ENCODE peak calls at places on chromosomes 16 and 17, in six cellular contexts. J, S, P, N, F and Q are unnamed samples.

GRCh38 chr16:83187404-83187803 is 560.6 kb downstream of the CDH13 start:
- DNase-seq in J (no peak), S (no peak), P (no peak), N (no peak), F (no peak), Q (no peak)

GRCh38 chr17:13594762-13595697 is 6.7 kb downstream of the HS3ST3A1 start:
- DNase-seq in J (peak; percentile 51), S (peak; percentile 31), P (no peak), N (peak; percentile 52), F (peak; percentile 75), Q (peak; percentile 60)

GRCh38 chr16:84339766-84340165 is 28.6 kb upstream of the ATP2C2 start:
- DNase-seq in J (no peak), S (no peak), P (no peak), N (no peak), F (no peak), Q (no peak)

GRCh38 chr17:45436161-45436560 is 3.5 kb upstream of the ARHGAP27 start:
- DNase-seq in J (no peak), S (no peak), P (no peak), N (no peak), F (no peak), Q (no peak)

GRCh38 chr16:6857575-6857974 is 475.1 kb upstream of the RBFOX1 start:
- DNase-seq in J (no peak), S (no peak), P (no peak), N (no peak), F (no peak), Q (no peak)

GRCh38 chr17:19341641-19342610 is 20.6 kb downstream of the B9D1 start:
- DNase-seq in J (no peak), S (no peak), P (no peak), N (no peak), F (no peak), Q (no peak)

GRCh38 chr16:84368327-84368996 is at the start of gene ATP2C2:
- DNase-seq in J (no peak), S (peak; percentile 66), P (peak; percentile 68), N (peak; percentile 85), F (peak; percentile 62), Q (no peak)

GRCh38 chr16:85490971-85491771 is 122.0 kb upstream of the GSE1 start:
- DNase-seq in J (no peak), S (no peak), P (no peak), N (no peak), F (peak; percentile 49), Q (no peak)

GRCh38 chr17:77145635-77146632 is 5.2 kb downstream of the SEC14L1 start:
- DNase-seq in J (peak; percentile 69), S (no peak), P (peak; percentile 76), N (peak; percentile 80), F (peak; percentile 88), Q (peak; percentile 45)

GRCh38 chr16:51392651-51393187 is 241.6 kb upstream of the SALL1 start:
- DNase-seq in J (peak; percentile 12), S (no peak), P (no peak), N (no peak), F (no peak), Q (peak; percentile 5)

GRCh38 chr16:17532338-17532995 is 61.7 kb upstream of the XYLT1 start:
- DNase-seq in J (no peak), S (no peak), P (no peak), N (no peak), F (no peak), Q (no peak)

GRCh38 chr17:39195568-39196160 is 1.8 kb downstream of the CACNB1 start:
- DNase-seq in J (no peak), S (no peak), P (no peak), N (peak; percentile 65), F (no peak), Q (peak; percentile 80)

GRCh38 chr17:11618861-11619566 is 20.7 kb downstream of the DNAH9 start:
- DNase-seq in J (no peak), S (no peak), P (no peak), N (no peak), F (peak; percentile 98), Q (peak; percentile 12)

GRCh38 chr16:10897134-10897533 is 20.1 kb downstream of the CIITA start:
- DNase-seq in J (no peak), S (no peak), P (no peak), N (no peak), F (no peak), Q (no peak)

GRCh38 chr16:10895053-10895946 is 18.3 kb downstream of the CIITA start:
- DNase-seq in J (peak; percentile 54), S (peak; percentile 38), P (no peak), N (no peak), F (no peak), Q (no peak)

GRCh38 chr16:10896165-10896564 is 19.2 kb downstream of the CIITA start:
- DNase-seq in J (no peak), S (no peak), P (no peak), N (no peak), F (no peak), Q (no peak)

GRCh38 chr16:10892782-10893181 is 15.8 kb downstream of the CIITA start:
- DNase-seq in J (no peak), S (no peak), P (no peak), N (no peak), F (no peak), Q (no peak)

DNA sequence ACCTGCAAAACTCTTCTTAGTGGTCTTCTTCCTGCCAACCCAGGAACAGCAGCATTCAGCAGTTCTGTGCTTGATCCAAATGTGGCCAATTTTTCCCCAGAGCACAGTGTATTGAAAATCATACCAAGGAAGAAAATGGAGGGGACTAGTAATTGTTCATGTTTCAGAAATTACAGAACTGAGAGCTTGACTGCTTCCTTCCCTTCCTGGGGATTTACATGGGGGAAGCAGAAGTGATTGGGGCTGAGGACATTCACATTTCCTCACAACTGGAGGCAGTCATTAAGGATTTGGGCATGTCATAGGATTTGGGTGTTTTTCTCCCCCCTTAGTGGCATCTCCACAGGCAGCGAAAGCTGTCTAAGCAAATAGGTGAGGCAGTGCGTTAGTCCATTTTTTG is 19.7 kb downstream of the CIITA start:
- DNase-seq in J (no peak), S (no peak), P (no peak), N (no peak), F (no peak), Q (no peak)
- H3K4me1 ChIP-seq in J (no peaks in the 10 kb centered on the region), S (peaks cover 4% of the 10 kb centered on the region), P (no peaks in the 10 kb centered on the region), N (peaks cover 31% of the 10 kb centered on the region), F (no peaks in the 10 kb centered on the region), Q (no peaks in the 10 kb centered on the region)

DNA sequence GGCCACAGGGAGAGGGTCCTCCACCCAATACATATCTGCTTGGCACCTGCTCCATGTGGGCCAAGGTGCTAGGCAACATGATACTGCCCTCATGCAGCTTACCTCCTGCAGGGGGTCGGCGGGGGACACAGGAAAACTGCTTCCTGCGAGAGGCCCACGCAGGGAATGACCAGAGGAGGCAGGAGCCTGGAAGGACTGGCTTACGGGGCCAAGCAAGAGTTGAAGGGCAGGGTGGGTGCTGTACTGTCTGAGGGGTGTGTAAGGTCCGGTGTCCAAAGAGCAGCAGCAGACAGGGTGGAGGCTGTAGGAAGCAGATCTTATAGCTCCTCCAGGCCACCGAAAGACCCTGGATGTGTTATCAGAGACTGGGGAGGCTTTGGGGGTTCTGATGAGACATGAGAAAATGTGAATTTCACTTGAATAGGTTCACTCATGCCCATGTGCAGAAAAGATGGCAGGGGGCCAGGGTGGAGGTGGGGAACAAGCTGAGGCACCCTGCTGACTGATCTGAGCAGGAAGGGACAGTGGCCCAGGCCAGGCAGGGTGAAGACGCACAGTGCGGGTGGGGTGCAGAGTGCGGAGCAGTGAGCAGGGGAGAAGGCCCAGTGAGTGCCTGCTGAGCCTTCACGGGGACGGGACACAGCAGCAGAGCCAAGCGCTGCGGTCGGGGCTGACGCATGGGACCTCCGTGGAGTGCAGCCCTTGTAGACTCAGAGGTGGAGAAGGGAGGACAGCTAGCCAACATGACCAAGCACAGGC is 8.3 kb downstream of the FLCN start:
- DNase-seq in J (peak; percentile 45), S (no peak), P (no peak), N (no peak), F (no peak), Q (peak; percentile 76)
- H3K27ac ChIP-seq in J (peak overlapping the region; percentile 60), S (no peak overlapping the region), P (no peak overlapping the region), N (no peak overlapping the region), F (no peak overlapping the region), Q (peak overlapping the region; percentile 63)

DNA sequence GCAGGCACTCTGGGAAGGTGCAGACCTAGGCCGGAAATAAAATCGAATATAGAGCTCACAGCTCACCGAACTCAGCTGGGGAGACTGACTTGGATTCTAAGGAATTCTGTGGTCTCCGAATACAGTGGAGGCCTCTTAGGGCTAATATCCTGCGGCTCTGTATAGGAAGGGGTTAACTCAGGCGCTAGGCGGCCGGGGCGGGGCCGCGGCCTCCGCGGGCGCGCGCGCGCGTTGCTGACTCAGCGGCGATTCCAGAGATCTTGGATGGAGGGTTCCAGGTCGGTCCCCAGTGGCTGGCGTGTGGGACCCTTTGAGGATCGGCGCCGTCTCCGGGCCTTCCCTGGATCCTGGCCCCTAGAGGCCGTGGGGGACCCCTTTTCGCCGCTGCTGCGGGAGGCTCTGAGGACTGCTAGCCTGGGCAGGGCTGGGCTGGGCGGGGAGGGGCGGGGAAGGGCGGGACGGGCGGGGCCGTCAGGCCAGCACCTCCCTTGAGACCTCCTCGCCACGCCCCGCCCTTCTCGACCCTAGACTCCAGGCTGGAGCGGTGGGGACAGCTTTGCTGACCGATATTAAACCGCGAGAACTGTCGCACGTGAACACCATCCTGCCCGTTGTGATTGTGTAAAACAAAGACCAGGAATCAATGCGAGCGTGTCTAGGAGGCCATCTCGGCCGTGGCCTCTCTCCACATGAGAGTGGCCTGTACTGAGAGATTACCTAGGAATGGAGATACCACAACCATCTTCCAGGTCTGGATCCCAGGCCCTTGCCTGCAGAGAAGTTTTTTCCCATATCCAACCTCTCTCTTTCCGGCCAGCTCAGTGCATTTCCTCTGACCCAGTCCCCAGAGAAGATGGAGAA is 1.4 kb upstream of the PLEKHH3 start:
- DNase-seq in J (peak; percentile 89), S (no peak), P (peak; percentile 81), N (peak; percentile 91), F (peak; percentile 92), Q (peak; percentile 82)
- H3K4me1 ChIP-seq in J (peaks cover 53% of the 10 kb centered on the region), S (peaks cover 32% of the 10 kb centered on the region), P (peaks cover 54% of the 10 kb centered on the region), N (peaks cover 79% of the 10 kb centered on the region), F (peaks cover 70% of the 10 kb centered on the region), Q (peaks cover 74% of the 10 kb centered on the region)

GRCh38 chr17:81909966-81910839 is 996 bp downstream of the PCYT2 start:
- DNase-seq in J (no peak), S (no peak), P (peak; percentile 43), N (no peak), F (peak; percentile 47), Q (no peak)

GRCh38 chr17:81912441-81913309 is 1.5 kb upstream of the PCYT2 start:
- DNase-seq in J (no peak), S (no peak), P (peak; percentile 91), N (no peak), F (no peak), Q (no peak)

GRCh38 chr17:81910840-81911276 is 341 bp downstream of the PCYT2 start:
- DNase-seq in J (peak; percentile 47), S (no peak), P (no peak), N (no peak), F (peak; percentile 50), Q (no peak)

GRCh38 chr17:81911969-81912368 is 770 bp upstream of the PCYT2 start:
- DNase-seq in J (no peak), S (no peak), P (no peak), N (no peak), F (no peak), Q (no peak)

DNA sequence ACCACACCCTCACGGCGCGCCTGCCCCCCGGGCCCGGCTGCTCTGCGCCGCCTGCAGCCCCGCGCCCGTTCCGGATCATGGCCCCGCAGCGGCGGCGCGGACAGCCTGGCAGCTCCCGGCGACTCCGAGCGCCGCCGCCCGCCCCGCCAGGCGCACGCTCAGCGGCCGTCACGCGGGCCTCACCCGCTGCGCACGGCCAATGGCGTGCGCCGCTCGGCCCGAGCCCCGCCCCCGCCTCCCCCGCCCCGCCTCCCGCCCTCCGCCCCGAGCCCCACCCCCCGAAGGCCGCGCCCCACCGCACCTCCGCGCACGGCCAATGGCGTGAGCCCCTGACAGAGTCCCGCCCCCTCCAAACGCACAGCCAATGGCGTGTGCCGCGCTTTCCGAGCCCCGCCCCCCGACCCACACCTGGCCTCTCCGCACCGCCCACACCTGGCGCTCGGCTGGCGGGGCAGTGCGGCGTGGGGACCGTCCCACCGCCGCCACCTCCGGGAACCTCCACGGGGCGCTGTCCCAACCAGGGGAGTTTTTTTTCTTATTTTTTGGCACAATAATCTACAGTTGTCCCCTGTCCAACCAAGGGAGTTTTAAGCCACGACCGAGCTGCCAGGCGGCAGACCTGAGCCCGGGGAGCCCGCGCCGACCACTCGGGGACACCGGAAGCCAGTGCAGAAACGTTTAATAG is at the start of gene PCYT2:
- DNase-seq in J (peak; percentile 89), S (no peak), P (peak; percentile 63), N (peak; percentile 93), F (peak; percentile 98), Q (peak; percentile 90)
- H3K27ac ChIP-seq in J (peak within 1 kb of the TSS; percentile 46), S (no peak within 1 kb of the TSS), P (peak within 1 kb of the TSS; percentile 59), N (peak within 1 kb of the TSS; percentile 68), F (peak within 1 kb of the TSS; percentile 78), Q (peak within 1 kb of the TSS; percentile 74)